ENCODE peak calls at places on chromosome 15, in ten cellular contexts. U is right cardiac atrium; A is activated CD8-positive, alpha-beta memory T cell treated with anti-CD3 and anti-CD28 coated beads for 4 hours; E is stimulated activated CD8-positive, alpha-beta memory T cell treated with anti-CD3 and anti-CD28 coated beads, Interleukin-7, amount 100 ng/mL, for 24 hours; K is CD4-positive, alpha-beta T cell; C is HS-27A; V is K562; F is prostate gland; T is 8988T; L is astrocyte of the spinal cord. X is an unnamed sample.

GRCh38 chr15:71443538-71443937 is 328.3 kb downstream of the THSD4 start:
- DNase-seq in K (no peak), F (peak), A (no peak), C (no peak), E (peak), V (peak), U (peak), L (peak), T (no peak), X (peak)

GRCh38 chr15:51801391-51801835 is 28.0 kb upstream of the TMOD3 start:
- DNase-seq in U (peak), C (no peak), A (no peak), L (peak), F (no peak), E (no peak), K (no peak), T (no peak), V (peak), X (peak)

GRCh38 chr15:41999290-42000285 is 21.3 kb downstream of the PLA2G4E start:
- DNase-seq in F (no peak), L (no peak), A (no peak), K (no peak), E (no peak), V (no peak), U (no peak), T (no peak), C (no peak), X (no peak)

GRCh38 chr15:59299919-59300617 is 72.6 kb downstream of the MYO1E start:
- DNase-seq in L (peak), V (no peak), A (peak), F (peak), E (peak), K (peak), U (peak), T (no peak), C (peak), X (peak)

GRCh38 chr15:72890043-72890442 is 106.5 kb upstream of the ADPGK start:
- DNase-seq in K (no peak), F (no peak), A (no peak), L (no peak), V (no peak), E (no peak), C (no peak), T (no peak), U (no peak), X (no peak)

GRCh38 chr15:60351066-60351465 is 46.7 kb downstream of the ANXA2 start:
- DNase-seq in T (no peak), A (no peak), L (no peak), K (no peak), U (no peak), F (no peak), C (no peak), V (no peak), E (no peak), X (no peak)

GRCh38 chr15:25960273-25960672 is 97.1 kb upstream of the ATP10A start:
- DNase-seq in C (no peak), A (no peak), L (no peak), F (no peak), T (no peak), U (no peak), K (no peak), V (no peak), E (no peak), X (no peak)

GRCh38 chr15:79953951-79954444 is 17.0 kb downstream of the BCL2A1 start:
- DNase-seq in C (no peak), K (no peak), A (no peak), F (no peak), T (no peak), U (no peak), L (no peak), E (no peak), V (no peak), X (no peak)

GRCh38 chr15:35495075-35495474 is 50.9 kb downstream of the DPH6 start:
- DNase-seq in E (no peak), C (no peak), U (no peak), V (no peak), K (no peak), A (no peak), T (no peak), L (no peak), F (no peak), X (no peak)

GRCh38 chr15:92510163-92510882 is 116.6 kb downstream of the ST8SIA2 start:
- DNase-seq in T (no peak), A (no peak), K (no peak), L (peak), F (no peak), V (no peak), U (no peak), C (no peak), E (no peak), X (peak)

GRCh38 chr15:27358751-27359434 is 387.9 kb downstream of the GABRG3 start:
- DNase-seq in T (no peak), L (peak), E (no peak), A (no peak), F (no peak), V (peak), C (no peak), U (no peak), K (no peak), X (no peak)

GRCh38 chr15:61146643-61147230 is 82.4 kb downstream of the RORA start:
- DNase-seq in U (no peak), A (no peak), E (no peak), V (no peak), F (no peak), K (no peak), C (no peak), L (no peak), T (no peak), X (no peak)

GRCh38 chr15:47401427-47401826 is 315.9 kb upstream of the SEMA6D start:
- DNase-seq in L (no peak), C (no peak), A (no peak), E (no peak), T (no peak), F (no peak), K (no peak), V (no peak), U (no peak), X (no peak)

GRCh38 chr15:69265347-69265955 is 33.3 kb upstream of the PAQR5 start:
- DNase-seq in L (peak), V (no peak), C (peak), K (no peak), E (no peak), F (no peak), U (no peak), T (no peak), A (no peak), X (peak)

GRCh38 chr15:85607141-85607806 is 187.5 kb downstream of the KLHL25 start:
- DNase-seq in L (peak), U (no peak), T (no peak), K (no peak), F (no peak), E (no peak), V (no peak), A (no peak), C (no peak), X (no peak)

GRCh38 chr15:85582076-85582718 is 201.8 kb downstream of the AKAP13 start:
- DNase-seq in A (no peak), K (peak), L (peak), V (no peak), T (no peak), F (no peak), C (no peak), U (no peak), E (no peak), X (no peak)

GRCh38 chr15:86624261-86625036 is 544.8 kb downstream of the AGBL1 start:
- DNase-seq in K (peak), F (no peak), A (peak), T (no peak), C (peak), L (peak), V (no peak), U (peak), E (peak), X (peak)

GRCh38 chr15:27473846-27474245 is 502.9 kb downstream of the GABRG3 start:
- DNase-seq in U (no peak), L (no peak), V (no peak), K (no peak), T (no peak), E (no peak), A (no peak), C (no peak), F (no peak), X (no peak)

GRCh38 chr15:33016405-33017024 is 178.0 kb downstream of the FMN1 start:
- DNase-seq in C (no peak), E (no peak), T (no peak), F (peak), L (no peak), K (no peak), U (no peak), A (no peak), V (no peak), X (no peak)

GRCh38 chr15:29103825-29104565 is 165.6 kb downstream of the NSMCE3 start:
- DNase-seq in F (peak), K (peak), T (peak), E (peak), U (peak), C (no peak), L (peak), V (no peak), A (no peak), X (no peak)

GRCh38 chr15:31871159-31871886 is 159.0 kb upstream of the CHRNA7 start:
- DNase-seq in U (no peak), V (no peak), A (no peak), E (no peak), L (no peak), T (no peak), C (no peak), F (no peak), K (no peak), X (no peak)

GRCh38 chr15:39748276-39748675 is 34.4 kb downstream of the FSIP1 start:
- DNase-seq in A (no peak), L (no peak), E (no peak), K (no peak), C (no peak), T (no peak), F (no peak), V (no peak), U (no peak), X (peak)

GRCh38 chr15:72968531-72968922 is 83.7 kb upstream of the NEO1 start:
- DNase-seq in E (no peak), L (no peak), V (no peak), A (no peak), K (no peak), F (no peak), T (no peak), U (no peak), C (no peak), X (peak)

GRCh38 chr15:35555244-35555643 is 9.3 kb upstream of the DPH6 start:
- DNase-seq in K (no peak), V (no peak), C (no peak), F (no peak), A (no peak), U (no peak), E (no peak), L (no peak), T (no peak), X (no peak)

GRCh38 chr15:34737379-34737928 is 17.3 kb downstream of the GJD2 start:
- DNase-seq in E (no peak), A (no peak), C (no peak), L (no peak), K (no peak), U (no peak), T (no peak), V (no peak), F (no peak), X (peak)

GRCh38 chr15:90665288-90666134 is 51.6 kb upstream of the BLM start:
- DNase-seq in U (peak), K (no peak), F (peak), E (peak), C (no peak), L (peak), T (peak), V (peak), A (no peak), X (peak)

X was measured in MCF 10A.